ENCODE peak calls at places on chromosomes 13 and 19, in four cellular contexts. F is Peyer's patch, S is prostate gland, N is H1. C is an unnamed sample.

GRCh38 chr13:23979361-23980159 is 82.3 kb upstream of the C1QTNF9B start:
- DNase-seq in F (peak; percentile 70), S (peak; percentile 45), N (peak; percentile 76), C (no peak)

GRCh38 chr13:32829676-32830091 is 186.5 kb upstream of the KL start:
- DNase-seq in F (no peak), S (no peak), N (no peak), C (no peak)

GRCh38 chr13:110869805-110870706 is 44.8 kb downstream of the ANKRD10 start:
- DNase-seq in F (peak; percentile 62), S (peak; percentile 57), N (peak; percentile 59), C (peak; percentile 57)

GRCh38 chr13:44050450-44051063 is 170.9 kb downstream of the LACC1 start:
- DNase-seq in F (no peak), S (no peak), N (no peak), C (no peak)

GRCh38 chr19:511101-511841 is 4.0 kb downstream of the TPGS1 start:
- DNase-seq in F (peak; percentile 79), S (no peak), N (peak; percentile 61), C (no peak)

GRCh38 chr13:38980628-38981078 is 10.0 kb downstream of the STOML3 start:
- DNase-seq in F (no peak), S (no peak), N (no peak), C (no peak)

GRCh38 chr19:36997152-36997842 is 80.9 kb upstream of the ZNF420 start:
- DNase-seq in F (no peak), S (no peak), N (no peak), C (no peak)

GRCh38 chr19:9306443-9306842 is 3.2 kb downstream of the ZNF699 start:
- DNase-seq in F (no peak), S (no peak), N (no peak), C (no peak)

GRCh38 chr13:58712191-58712590 is 1080.6 kb downstream of the PCDH17 start:
- DNase-seq in F (no peak), S (no peak), N (peak; percentile 54), C (no peak)

DNA sequence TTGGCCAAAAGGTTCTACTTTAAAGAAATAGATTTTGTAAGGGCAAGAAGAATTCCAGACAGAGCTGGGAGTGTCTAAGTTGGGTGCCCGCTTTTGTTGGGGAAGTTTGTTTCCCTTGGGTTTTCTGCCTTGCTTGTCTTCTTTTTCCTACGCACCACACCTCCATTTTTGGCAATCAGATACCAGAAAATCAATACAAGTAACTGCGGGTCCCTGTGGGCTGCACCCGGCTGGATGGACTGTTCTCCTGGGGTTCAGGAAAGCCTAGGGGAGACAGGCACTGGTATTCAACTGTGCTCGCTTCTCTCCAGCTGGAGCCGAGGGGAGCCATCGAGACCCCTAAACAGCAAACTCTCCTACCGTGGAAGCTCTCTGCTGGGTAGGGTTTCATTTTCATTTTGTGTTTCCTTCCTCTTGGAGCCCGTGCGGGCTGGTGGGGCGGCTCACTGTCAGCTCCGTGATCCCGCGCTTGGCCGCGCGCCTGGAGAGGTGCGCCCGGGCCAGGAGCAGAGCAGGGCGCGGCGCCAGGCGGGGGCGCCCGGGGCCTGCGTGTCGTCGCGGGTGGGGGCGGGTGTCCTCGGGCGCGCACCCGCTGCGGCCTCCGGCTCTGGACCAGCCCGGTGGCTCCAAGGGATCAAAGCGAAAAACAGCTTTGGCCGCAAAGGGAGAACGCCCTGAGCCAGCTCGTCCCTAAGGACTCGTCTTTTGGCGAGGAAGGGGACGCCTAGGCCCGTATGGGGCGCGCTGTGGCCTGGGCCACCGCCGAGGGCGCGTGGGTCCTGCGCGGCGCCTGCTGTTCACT is 347.2 kb downstream of the ZNF536 start:
- DNase-seq in F (peak; percentile 69), S (peak; percentile 64), N (peak; percentile 70), C (no peak)
- H3K4me3 ChIP-seq in F (peak overlapping the region; percentile 51), S (peak overlapping the region; percentile 56), N (peak overlapping the region; percentile 44), C (peak overlapping the region; percentile 70)

DNA sequence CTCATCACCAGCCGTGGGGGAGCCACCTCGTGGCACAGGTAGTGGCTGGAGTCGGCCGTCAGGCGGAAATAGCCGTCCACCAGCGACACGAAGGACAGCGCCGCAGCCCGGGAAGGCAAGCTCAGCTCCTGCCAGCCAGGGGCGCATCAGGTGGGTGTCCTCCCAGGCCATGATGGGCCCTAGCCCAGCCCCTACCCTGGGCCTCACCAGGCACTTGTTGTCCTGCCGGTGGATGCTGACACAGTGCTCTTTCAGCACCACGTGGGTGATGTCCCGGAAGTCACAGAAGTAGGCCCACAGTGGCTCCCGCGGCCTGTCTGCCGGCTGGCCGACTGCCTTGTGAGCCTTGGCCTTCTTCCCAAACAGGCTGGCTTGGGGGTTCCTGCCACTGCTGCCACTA is 15.7 kb downstream of the TYK2 start:
- DNase-seq in F (no peak), S (no peak), N (no peak), C (no peak)
- TF ChIP-seq POLR2A in F (no peak), S (no peak), N (no peak), C (no peak)

GRCh38 chr19:3396881-3397265 is 30.5 kb downstream of the NFIC start:
- DNase-seq in F (no peak), S (no peak), N (no peak), C (no peak)

GRCh38 chr19:3401004-3401768 is 34.8 kb downstream of the NFIC start:
- DNase-seq in F (no peak), S (no peak), N (no peak), C (no peak)

GRCh38 chr19:3398114-3398899 is 31.9 kb downstream of the NFIC start:
- DNase-seq in F (no peak), S (peak; percentile 83), N (no peak), C (no peak)

GRCh38 chr19:3397266-3398022 is 31.1 kb downstream of the NFIC start:
- DNase-seq in F (no peak), S (no peak), N (peak; percentile 56), C (no peak)

DNA sequence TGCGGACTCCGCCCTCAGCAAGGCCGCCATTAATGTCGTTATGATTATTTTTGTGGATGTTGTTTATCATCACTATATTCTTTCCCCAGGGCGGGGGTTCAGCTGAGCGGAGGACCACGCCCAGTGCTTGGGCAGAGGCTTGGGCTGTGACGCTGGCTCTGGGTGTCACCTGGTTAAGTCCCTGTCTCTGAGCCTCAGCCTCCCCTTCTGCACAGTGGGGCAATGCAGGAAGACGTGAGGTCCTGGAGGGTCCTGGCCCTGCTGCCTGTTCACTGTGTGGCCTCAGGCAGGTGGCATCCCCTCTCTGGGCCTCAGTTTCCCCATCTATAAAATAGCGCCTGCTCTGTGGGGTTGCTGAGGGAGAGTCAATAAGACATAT is 32.5 kb downstream of the NFIC start:
- DNase-seq in F (no peak), S (no peak), N (no peak), C (no peak)
- H3K27ac ChIP-seq in F (peak overlapping the region; percentile 57), S (peak overlapping the region; percentile 100), N (no peak overlapping the region), C (peak overlapping the region; percentile 99)

GRCh38 chr19:58570770-58571574 is 2.2 kb downstream of the MZF1 start:
- DNase-seq in F (peak; percentile 43), S (no peak), N (no peak), C (no peak)
- H3K4me3 ChIP-seq in F (no peak overlapping the region), S (no peak overlapping the region), N (no peak overlapping the region), C (no peak overlapping the region)

GRCh38 chr19:35887197-35887596 is 13.1 kb downstream of the NFKBID start:
- DNase-seq in F (no peak), S (no peak), N (no peak), C (no peak)
- TF ChIP-seq POLR2A in F (no peak), S (no peak), N (no peak), C (no peak)

DNA sequence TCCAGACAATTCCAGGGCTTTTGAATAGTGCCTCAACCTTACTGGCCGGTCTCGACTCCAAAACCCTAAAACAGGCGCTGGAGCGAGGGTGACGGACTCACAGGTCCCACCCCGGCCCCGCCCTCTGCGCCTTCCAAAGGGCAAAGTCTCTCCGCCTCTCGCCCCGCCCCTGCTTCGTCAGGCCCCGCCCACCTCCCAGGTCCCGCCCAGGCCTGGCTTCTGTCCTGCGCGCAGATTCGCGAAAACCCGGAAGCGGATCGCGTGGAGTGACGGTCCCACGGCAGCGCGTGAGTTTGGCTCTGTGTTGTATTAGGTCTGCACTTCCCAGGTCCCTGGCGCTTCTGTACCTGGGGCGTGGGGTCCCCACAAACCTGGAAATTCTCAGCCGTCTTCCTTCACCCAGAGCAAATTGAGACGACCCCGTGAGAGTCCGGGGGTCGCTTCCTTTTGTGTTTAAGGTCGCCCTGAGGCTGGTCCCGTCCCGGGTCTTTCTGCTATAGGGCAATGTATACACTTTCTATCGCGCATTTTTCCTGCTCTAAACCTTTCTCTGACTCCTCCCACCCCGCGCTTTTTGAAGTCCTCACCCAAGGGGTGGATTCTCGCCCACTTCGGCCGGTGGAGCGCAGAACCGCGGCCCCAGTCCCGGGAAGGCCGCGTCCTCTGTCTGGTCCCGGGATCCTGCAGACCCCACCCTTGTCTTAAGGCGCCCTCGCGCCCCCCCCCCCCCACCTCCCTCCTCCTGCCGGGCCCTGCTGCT is at the start of gene ZNF813:
- DNase-seq in F (peak; percentile 98), S (peak; percentile 97), N (peak; percentile 98), C (peak; percentile 51)
- H3K27ac ChIP-seq in F (peak within 1 kb of the TSS; percentile 66), S (peak within 1 kb of the TSS; percentile 93), N (peak within 1 kb of the TSS; percentile 73), C (peak within 1 kb of the TSS; percentile 73)

GRCh38 chr13:99958402-99959126 is 13.0 kb downstream of the ZIC5 start:
- DNase-seq in F (no peak), S (no peak), N (peak; percentile 78), C (no peak)
- H3K4me3 ChIP-seq in F (no peak overlapping the region), S (no peak overlapping the region), N (peak overlapping the region; percentile 64), C (no peak overlapping the region)

GRCh38 chr13:30421093-30422055 is 919 bp upstream of the UBE2L5 start:
- DNase-seq in F (peak; percentile 85), S (peak; percentile 72), N (peak; percentile 78), C (peak; percentile 37)
- TF ChIP-seq POLR2A in F (peak; percentile 55), S (peak; percentile 49), N (no peak), C (no peak)